ENCODE peak calls at places on chromosomes 4 and X, in ten cellular contexts. One of them, this sample, is unnamed.

GRCh38 chr4:168098257-168098717 is 6.0 kb downstream of the ANXA10 start:
- DNase-seq in activated CD8-positive, alpha-beta T cell treated with anti-CD3 and anti-CD28 coated beads, Interleukin-2, amount 10 ng/mL, durations not matched to agents 7 days and 5 days: no peak
- DNase-seq in T-helper 2 cell: no peak
- DNase-seq in nucleus accumbens: no peak
- DNase-seq in activated CD4-positive, CD25-positive, alpha-beta regulatory T cell treated with anti-CD3 and anti-CD28 coated beads, Interleukin-2, amount 50 U/mL, for 72 hours: no peak
- DNase-seq in A549: no peak
- DNase-seq in aorta: no peak
- DNase-seq in stimulated activated CD4-positive, alpha-beta T cell treated with anti-CD3 and anti-CD28 coated beads, Interleukin-4, amount 100 ng/mL, for 24 hours: no peak
- DNase-seq in COR-L47: no peak
- DNase-seq in HFF-Myc: no peak
- DNase-seq in this sample: no peak

GRCh38 chrX:30278365-30278764 is 30.8 kb downstream of the NR0B1 start:
- DNase-seq in aorta: no peak
- DNase-seq in COR-L47: no peak
- DNase-seq in HFF-Myc: no peak
- DNase-seq in nucleus accumbens: no peak
- DNase-seq in stimulated activated CD4-positive, alpha-beta T cell treated with anti-CD3 and anti-CD28 coated beads, Interleukin-4, amount 100 ng/mL, for 24 hours: no peak
- DNase-seq in T-helper 2 cell: no peak
- DNase-seq in activated CD8-positive, alpha-beta T cell treated with anti-CD3 and anti-CD28 coated beads, Interleukin-2, amount 10 ng/mL, durations not matched to agents 7 days and 5 days: no peak
- DNase-seq in activated CD4-positive, CD25-positive, alpha-beta regulatory T cell treated with anti-CD3 and anti-CD28 coated beads, Interleukin-2, amount 50 U/mL, for 72 hours: no peak
- DNase-seq in A549: no peak
- DNase-seq in this sample: no peak

GRCh38 chr4:122997463-122998101 is 75.2 kb upstream of the NUDT6 start:
- DNase-seq in T-helper 2 cell: peak; percentile 35
- DNase-seq in activated CD8-positive, alpha-beta T cell treated with anti-CD3 and anti-CD28 coated beads, Interleukin-2, amount 10 ng/mL, durations not matched to agents 7 days and 5 days: no peak
- DNase-seq in aorta: no peak
- DNase-seq in COR-L47: no peak
- DNase-seq in A549: no peak
- DNase-seq in activated CD4-positive, CD25-positive, alpha-beta regulatory T cell treated with anti-CD3 and anti-CD28 coated beads, Interleukin-2, amount 50 U/mL, for 72 hours: no peak
- DNase-seq in nucleus accumbens: no peak
- DNase-seq in stimulated activated CD4-positive, alpha-beta T cell treated with anti-CD3 and anti-CD28 coated beads, Interleukin-4, amount 100 ng/mL, for 24 hours: no peak
- DNase-seq in HFF-Myc: no peak
- DNase-seq in this sample: no peak

GRCh38 chr4:70759126-70759525 is 37.4 kb downstream of the RUFY3 start:
- DNase-seq in activated CD8-positive, alpha-beta T cell treated with anti-CD3 and anti-CD28 coated beads, Interleukin-2, amount 10 ng/mL, durations not matched to agents 7 days and 5 days: no peak
- DNase-seq in aorta: no peak
- DNase-seq in T-helper 2 cell: no peak
- DNase-seq in activated CD4-positive, CD25-positive, alpha-beta regulatory T cell treated with anti-CD3 and anti-CD28 coated beads, Interleukin-2, amount 50 U/mL, for 72 hours: no peak
- DNase-seq in stimulated activated CD4-positive, alpha-beta T cell treated with anti-CD3 and anti-CD28 coated beads, Interleukin-4, amount 100 ng/mL, for 24 hours: no peak
- DNase-seq in A549: no peak
- DNase-seq in nucleus accumbens: no peak
- DNase-seq in COR-L47: no peak
- DNase-seq in HFF-Myc: no peak
- DNase-seq in this sample: no peak

GRCh38 chr4:16692493-16692892 is 206.0 kb downstream of the LDB2 start:
- DNase-seq in activated CD8-positive, alpha-beta T cell treated with anti-CD3 and anti-CD28 coated beads, Interleukin-2, amount 10 ng/mL, durations not matched to agents 7 days and 5 days: no peak
- DNase-seq in aorta: no peak
- DNase-seq in HFF-Myc: no peak
- DNase-seq in activated CD4-positive, CD25-positive, alpha-beta regulatory T cell treated with anti-CD3 and anti-CD28 coated beads, Interleukin-2, amount 50 U/mL, for 72 hours: no peak
- DNase-seq in T-helper 2 cell: no peak
- DNase-seq in nucleus accumbens: no peak
- DNase-seq in COR-L47: no peak
- DNase-seq in stimulated activated CD4-positive, alpha-beta T cell treated with anti-CD3 and anti-CD28 coated beads, Interleukin-4, amount 100 ng/mL, for 24 hours: no peak
- DNase-seq in A549: no peak
- DNase-seq in this sample: no peak

GRCh38 chrX:133859336-133859735 is 126.1 kb downstream of the GPC3 start:
- DNase-seq in nucleus accumbens: no peak
- DNase-seq in HFF-Myc: no peak
- DNase-seq in stimulated activated CD4-positive, alpha-beta T cell treated with anti-CD3 and anti-CD28 coated beads, Interleukin-4, amount 100 ng/mL, for 24 hours: no peak
- DNase-seq in activated CD8-positive, alpha-beta T cell treated with anti-CD3 and anti-CD28 coated beads, Interleukin-2, amount 10 ng/mL, durations not matched to agents 7 days and 5 days: no peak
- DNase-seq in aorta: no peak
- DNase-seq in activated CD4-positive, CD25-positive, alpha-beta regulatory T cell treated with anti-CD3 and anti-CD28 coated beads, Interleukin-2, amount 50 U/mL, for 72 hours: no peak
- DNase-seq in A549: no peak
- DNase-seq in COR-L47: no peak
- DNase-seq in T-helper 2 cell: no peak
- DNase-seq in this sample: no peak

GRCh38 chrX:276588-277171 is 4.5 kb upstream of the PLCXD1 start:
- DNase-seq in aorta: peak; percentile 83
- DNase-seq in activated CD8-positive, alpha-beta T cell treated with anti-CD3 and anti-CD28 coated beads, Interleukin-2, amount 10 ng/mL, durations not matched to agents 7 days and 5 days: no peak
- DNase-seq in activated CD4-positive, CD25-positive, alpha-beta regulatory T cell treated with anti-CD3 and anti-CD28 coated beads, Interleukin-2, amount 50 U/mL, for 72 hours: no peak
- DNase-seq in HFF-Myc: no peak
- DNase-seq in stimulated activated CD4-positive, alpha-beta T cell treated with anti-CD3 and anti-CD28 coated beads, Interleukin-4, amount 100 ng/mL, for 24 hours: no peak
- DNase-seq in A549: peak; percentile 61
- DNase-seq in nucleus accumbens: no peak
- DNase-seq in COR-L47: no peak
- DNase-seq in T-helper 2 cell: no peak
- DNase-seq in this sample: peak; percentile 64

GRCh38 chr4:187256897-187257296 is 533.2 kb upstream of the FAT1 start:
- DNase-seq in HFF-Myc: no peak
- DNase-seq in aorta: no peak
- DNase-seq in T-helper 2 cell: no peak
- DNase-seq in COR-L47: no peak
- DNase-seq in activated CD8-positive, alpha-beta T cell treated with anti-CD3 and anti-CD28 coated beads, Interleukin-2, amount 10 ng/mL, durations not matched to agents 7 days and 5 days: no peak
- DNase-seq in activated CD4-positive, CD25-positive, alpha-beta regulatory T cell treated with anti-CD3 and anti-CD28 coated beads, Interleukin-2, amount 50 U/mL, for 72 hours: no peak
- DNase-seq in A549: no peak
- DNase-seq in stimulated activated CD4-positive, alpha-beta T cell treated with anti-CD3 and anti-CD28 coated beads, Interleukin-4, amount 100 ng/mL, for 24 hours: no peak
- DNase-seq in nucleus accumbens: no peak
- DNase-seq in this sample: no peak

GRCh38 chrX:49844622-49845021 is 15.5 kb downstream of the PAGE4 start:
- DNase-seq in nucleus accumbens: peak; percentile 4
- DNase-seq in aorta: no peak
- DNase-seq in activated CD8-positive, alpha-beta T cell treated with anti-CD3 and anti-CD28 coated beads, Interleukin-2, amount 10 ng/mL, durations not matched to agents 7 days and 5 days: no peak
- DNase-seq in T-helper 2 cell: no peak
- DNase-seq in activated CD4-positive, CD25-positive, alpha-beta regulatory T cell treated with anti-CD3 and anti-CD28 coated beads, Interleukin-2, amount 50 U/mL, for 72 hours: no peak
- DNase-seq in COR-L47: peak; percentile 67
- DNase-seq in stimulated activated CD4-positive, alpha-beta T cell treated with anti-CD3 and anti-CD28 coated beads, Interleukin-4, amount 100 ng/mL, for 24 hours: no peak
- DNase-seq in A549: no peak
- DNase-seq in HFF-Myc: no peak
- DNase-seq in this sample: no peak